ENCODE peak calls at places on chromosomes 13 and 19, in four cellular contexts. D, R, N and O are unnamed samples.

GRCh38 chr19:36891768-36892357 is 24.2 kb downstream of the ZNF829 start:
- DNase-seq in D (no peak), R (no peak), N (no peak), O (no peak)

GRCh38 chr19:4970558-4971423 is 1.9 kb downstream of the KDM4B start:
- DNase-seq in D (no peak), R (peak; percentile 60), N (peak; percentile 37), O (no peak)

GRCh38 chr13:37747071-37747612 is 122.4 kb downstream of the TRPC4 start:
- DNase-seq in D (no peak), R (no peak), N (no peak), O (no peak)

GRCh38 chr13:102405499-102406079 is 3.7 kb upstream of the FGF14 start:
- DNase-seq in D (no peak), R (no peak), N (no peak), O (peak; percentile 24)

GRCh38 chr13:52447815-52448552 is 2.5 kb downstream of the VPS36 start:
- DNase-seq in D (no peak), R (peak; percentile 11), N (no peak), O (no peak)

GRCh38 chr19:14519860-14520407 is 1.7 kb upstream of the DNAJB1 start:
- DNase-seq in D (no peak), R (no peak), N (peak; percentile 99), O (no peak)

GRCh38 chr13:19185865-19186645 is 4.4 kb upstream of the TUBA3C start:
- DNase-seq in D (no peak), R (no peak), N (no peak), O (no peak)

GRCh38 chr13:113208424-113209335 is at the start of gene PCID2:
- DNase-seq in D (peak; percentile 68), R (peak; percentile 90), N (peak; percentile 82), O (peak; percentile 89)

GRCh38 chr13:106318941-106319411 is 216.5 kb downstream of the EFNB2 start:
- DNase-seq in D (peak; percentile 4), R (no peak), N (no peak), O (no peak)

GRCh38 chr13:33262997-33263396 is 22.6 kb downstream of the STARD13 start:
- DNase-seq in D (no peak), R (no peak), N (no peak), O (no peak)

GRCh38 chr13:48891586-48891985 is 84.1 kb upstream of the FNDC3A start:
- DNase-seq in D (no peak), R (no peak), N (peak; percentile 20), O (no peak)

GRCh38 chr13:53200498-53201453 is 172.2 kb downstream of the OLFM4 start:
- DNase-seq in D (no peak), R (no peak), N (no peak), O (peak; percentile 90)

GRCh38 chr13:46553886-46554855 is 1.2 kb downstream of the LRCH1 start:
- DNase-seq in D (peak; percentile 49), R (peak; percentile 79), N (peak; percentile 86), O (peak; percentile 48)

GRCh38 chr13:113046066-113046882 is 59.3 kb upstream of the F7 start:
- DNase-seq in D (no peak), R (no peak), N (no peak), O (no peak)

GRCh38 chr19:51002542-51003311 is 1.3 kb upstream of the KLK8 start:
- DNase-seq in D (peak; percentile 94), R (peak; percentile 97), N (no peak), O (peak; percentile 97)

GRCh38 chr19:12779162-12779993 is 4.0 kb upstream of the HOOK2 start:
- DNase-seq in D (no peak), R (peak; percentile 79), N (peak; percentile 61), O (no peak)

GRCh38 chr13:83085186-83085900 is 796.9 kb downstream of the SLITRK1 start:
- DNase-seq in D (no peak), R (no peak), N (no peak), O (no peak)

DNA sequence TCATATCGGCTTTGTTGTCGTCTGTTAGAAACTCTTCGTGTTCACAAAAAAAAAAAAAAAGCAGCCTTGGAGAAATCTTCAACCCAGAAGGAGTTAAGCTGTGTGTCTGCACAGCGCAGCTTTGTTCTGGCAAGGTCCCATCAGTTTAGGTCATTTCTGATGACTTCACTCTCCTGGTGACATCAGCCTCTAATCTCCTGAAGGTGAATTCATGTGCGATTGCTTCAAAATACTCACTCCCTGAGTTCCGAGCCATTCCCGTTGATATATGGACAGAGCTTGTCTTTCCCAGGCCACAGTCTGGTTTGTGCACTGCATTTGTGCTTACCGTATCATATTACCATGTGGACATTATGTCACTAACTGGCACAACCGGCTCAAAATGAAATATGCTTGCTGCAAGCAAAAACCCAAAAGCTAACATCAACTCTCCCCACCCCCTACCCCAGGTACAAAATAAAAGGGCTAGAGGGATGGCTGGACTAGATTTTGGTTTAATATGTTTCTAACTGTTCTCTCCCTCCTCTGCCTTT is 342.4 kb downstream of the KCNRG start:
- DNase-seq in D (no peak), R (peak; percentile 65), N (no peak), O (no peak)
- TF ChIP-seq NR3C1 in D (no peak), R (no peak), N (no peak), O (no peak)

DNA sequence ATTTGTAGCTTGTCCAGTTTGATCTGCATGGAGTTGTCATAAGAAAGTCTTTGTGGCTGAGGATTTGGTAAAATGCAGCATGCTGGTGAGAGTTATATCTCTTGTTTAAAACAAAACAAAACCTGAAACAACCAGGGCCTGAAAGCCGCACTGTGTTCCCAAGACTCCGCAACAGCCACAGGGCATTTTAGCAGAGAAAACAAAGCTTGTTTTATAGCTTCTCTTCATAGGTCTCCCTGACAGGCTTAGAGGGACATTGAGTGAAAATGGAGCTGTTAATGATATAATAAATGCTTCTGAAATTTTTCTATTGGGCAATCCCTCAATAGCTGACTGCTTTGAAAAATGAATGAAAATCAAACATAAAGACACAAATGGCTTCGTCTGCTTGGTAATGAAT is 148.7 kb upstream of the RNF113B start:
- DNase-seq in D (no peak), R (no peak), N (no peak), O (no peak)
- TF ChIP-seq NR3C1 in D (no peak), R (no peak), N (no peak), O (no peak)

GRCh38 chr19:7176792-7177191 is 107.3 kb downstream of the ZNF557 start:
- DNase-seq in D (no peak), R (no peak), N (no peak), O (no peak)

GRCh38 chr19:7177926-7178325 is 108.4 kb downstream of the ZNF557 start:
- DNase-seq in D (no peak), R (no peak), N (no peak), O (no peak)

GRCh38 chr19:7182489-7182888 is 111.7 kb downstream of the INSR start:
- DNase-seq in D (no peak), R (no peak), N (no peak), O (no peak)

DNA sequence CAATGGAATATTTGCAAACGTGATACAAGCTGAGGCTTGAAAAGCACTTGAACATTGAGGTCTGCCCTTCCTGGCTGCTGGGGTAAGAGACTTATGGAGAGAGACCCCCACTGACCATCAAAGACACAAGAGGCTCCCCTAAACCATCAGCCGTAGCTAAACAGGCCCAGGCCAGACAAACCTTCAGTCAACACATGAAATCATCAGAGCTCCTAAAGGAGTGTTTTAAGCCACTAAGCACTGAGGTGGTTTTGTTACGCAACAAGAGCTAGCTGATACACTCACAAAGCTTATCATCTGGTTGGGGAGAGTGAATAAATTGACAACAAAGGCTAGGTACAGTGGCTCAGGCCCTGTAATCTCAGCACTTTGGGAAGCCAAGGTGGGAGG is 110.4 kb downstream of the ZNF557 start:
- DNase-seq in D (no peak), R (no peak), N (no peak), O (no peak)
- TF ChIP-seq NR3C1 in D (no peak), R (no peak), N (no peak), O (no peak)

DNA sequence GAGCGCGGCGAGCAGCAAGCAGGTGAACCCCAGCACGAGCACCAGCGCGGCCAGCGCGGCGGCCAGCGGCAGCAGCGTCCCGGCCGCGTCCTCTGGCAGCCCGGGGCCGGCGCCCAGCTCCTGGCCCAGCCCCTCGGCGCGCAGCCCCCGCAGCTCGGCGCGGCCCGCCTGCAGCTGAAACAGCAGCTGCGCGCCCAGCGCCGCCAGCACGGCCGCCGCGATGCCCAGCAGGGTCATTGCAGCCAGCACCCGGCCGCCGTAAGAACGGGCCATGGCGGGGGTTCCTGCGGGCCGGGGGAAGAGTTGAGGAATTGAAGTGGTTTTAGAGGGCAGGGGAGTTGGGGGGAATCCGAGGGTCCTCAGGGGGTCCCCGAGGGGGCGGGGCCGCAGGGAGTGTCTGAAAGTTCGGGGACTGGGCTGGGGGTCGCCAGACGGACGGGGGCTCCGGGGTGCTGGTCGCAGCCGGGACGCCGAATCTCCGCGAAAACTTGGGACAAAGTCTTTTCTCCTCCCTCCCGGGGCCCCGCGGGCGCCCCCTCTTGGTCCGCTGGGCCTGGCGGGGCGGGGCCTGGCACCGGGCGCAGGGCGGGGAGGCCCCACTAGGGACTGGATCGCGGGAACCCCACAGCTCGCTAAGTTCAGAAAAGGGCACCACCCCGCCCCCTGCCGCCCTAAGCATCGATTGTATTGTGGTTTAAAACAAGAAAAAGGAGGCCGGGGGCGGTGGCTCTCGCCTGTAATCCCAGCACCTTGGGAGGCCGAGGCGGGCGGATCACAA is at the start of gene TMEM221:
- DNase-seq in D (peak; percentile 55), R (peak; percentile 65), N (no peak), O (peak; percentile 78)
- TF ChIP-seq NR3C1 in D (no peak), R (no peak), N (no peak), O (no peak)

GRCh38 chr19:42234364-42234763 is 8.0 kb downstream of the GSK3A start:
- DNase-seq in D (no peak), R (no peak), N (no peak), O (no peak)
- TF ChIP-seq NR3C1 in D (no peak), R (no peak), N (no peak), O (no peak)